ENCODE peak calls at places on chromosomes 11 and 22, in nine cellular contexts. B, H, D, X, Q, Z, M, A and K are unnamed samples.

GRCh38 chr11:68935066-68935465 is 31.4 kb downstream of the IGHMBP2 start:
- DNase-seq in H (no peak), M (no peak), Q (no peak), Z (no peak), X (no peak), D (no peak), B (no peak), A (no peak), K (no peak)

GRCh38 chr11:70552167-70552435 is 153.8 kb downstream of the CTTN start:
- DNase-seq in Q (no peak), H (no peak), D (no peak), M (no peak), A (no peak), Z (no peak), B (no peak), X (no peak), K (no peak)

GRCh38 chr22:39212721-39213376 is 31.9 kb downstream of the PDGFB start:
- DNase-seq in H (no peak), Q (no peak), A (peak; percentile 87), M (peak; percentile 14), B (peak; percentile 37), D (no peak), Z (no peak), X (no peak), K (no peak)

GRCh38 chr11:22725079-22725478 is 58.7 kb downstream of the GAS2 start:
- DNase-seq in Z (no peak), B (no peak), X (no peak), M (no peak), Q (no peak), H (no peak), A (peak; percentile 72), D (no peak), K (no peak)

GRCh38 chr11:74970852-74971395 is 17.8 kb upstream of the NEU3 start:
- DNase-seq in M (no peak), B (peak; percentile 97), X (no peak), Q (no peak), Z (no peak), H (no peak), D (no peak), A (no peak), K (no peak)

GRCh38 chr11:83543918-83544491 is 257.8 kb upstream of the CCDC90B start:
- DNase-seq in H (no peak), D (no peak), X (no peak), A (peak; percentile 5), Z (no peak), B (peak; percentile 52), M (no peak), Q (no peak), K (no peak)

GRCh38 chr22:21865041-21865440 is 2.4 kb downstream of the MAPK1 start:
- DNase-seq in Q (peak; percentile 6), X (peak; percentile 10), Z (peak; percentile 42), B (peak; percentile 66), D (no peak), A (peak; percentile 67), M (no peak), H (no peak), K (no peak)

GRCh38 chr11:95937358-95937757 is 13.5 kb upstream of the MTMR2 start:
- DNase-seq in D (no peak), Q (no peak), M (no peak), Z (no peak), H (no peak), X (no peak), A (no peak), B (no peak), K (no peak)

GRCh38 chr11:13012037-13012693 is 3.0 kb downstream of the RASSF10 start:
- DNase-seq in X (no peak), H (no peak), B (no peak), M (no peak), D (no peak), Z (no peak), Q (no peak), A (no peak), K (no peak)

GRCh38 chr11:12434255-12434654 is 56.9 kb downstream of the PARVA start:
- DNase-seq in A (no peak), Z (no peak), B (no peak), X (no peak), D (no peak), Q (no peak), M (no peak), H (no peak), K (no peak)

GRCh38 chr11:7869467-7869866 is 61.6 kb downstream of the OR10A6 start:
- DNase-seq in B (no peak), Q (no peak), X (no peak), D (no peak), M (no peak), Z (no peak), A (no peak), H (no peak), K (no peak)

GRCh38 chr11:62001450-62002178 is 34.2 kb upstream of the FTH1 start:
- DNase-seq in Q (no peak), H (no peak), B (no peak), M (peak; percentile 87), X (no peak), A (no peak), D (no peak), Z (no peak), K (no peak)

GRCh38 chr22:49427341-49427740 is 400.3 kb downstream of the BRD1 start:
- DNase-seq in Q (no peak), H (no peak), Z (no peak), B (no peak), X (no peak), M (no peak), D (no peak), A (no peak), K (no peak)

GRCh38 chr22:17780741-17781318 is 6.6 kb upstream of the BID start:
- DNase-seq in H (no peak), M (no peak), D (no peak), Z (no peak), X (no peak), Q (no peak), B (no peak), A (no peak), K (no peak)

GRCh38 chr11:2289350-2289749 is 12.4 kb downstream of the C11orf21 start:
- DNase-seq in B (no peak), A (no peak), D (no peak), X (no peak), Q (no peak), M (no peak), Z (peak; percentile 16), H (no peak), K (no peak)

GRCh38 chr11:62796281-62796680 is 4.5 kb upstream of the TMEM223 start:
- DNase-seq in H (no peak), Q (no peak), A (no peak), Z (no peak), D (no peak), B (no peak), M (no peak), X (no peak), K (no peak)

GRCh38 chr11:65855927-65856363 is 2.0 kb downstream of the CFL1 start:
- DNase-seq in B (no peak), Q (no peak), A (no peak), Z (no peak), X (no peak), M (no peak), H (no peak), D (no peak), K (no peak)

GRCh38 chr11:48107188-48107704 is 109.4 kb upstream of the OR4B1 start:
- DNase-seq in D (no peak), M (no peak), Q (no peak), X (peak; percentile 20), B (peak; percentile 45), A (peak; percentile 44), H (no peak), Z (no peak), K (no peak)

GRCh38 chr22:38038890-38039812 is 18.1 kb upstream of the PICK1 start:
- DNase-seq in M (peak; percentile 68), Z (no peak), X (peak; percentile 62), B (no peak), D (no peak), A (no peak), Q (no peak), H (no peak), K (no peak)

GRCh38 chr11:63592975-63593395 is 21.2 kb downstream of the PLAAT3 start:
- DNase-seq in H (peak; percentile 30), Z (no peak), B (peak; percentile 27), A (peak; percentile 27), Q (no peak), D (peak; percentile 17), M (peak; percentile 61), X (peak; percentile 34), K (no peak)